ENCODE peak calls at places on chromosomes 5 and 9, in eight cellular contexts. K, T, M, L, J, V, Q and U are unnamed samples.

GRCh38 chr9:18979367-18979766 is 53.6 kb downstream of the SAXO1 start:
- DNase-seq in K (no peak), T (no peak), M (no peak), L (no peak), J (no peak), V (peak), Q (no peak), U (no peak)

GRCh38 chr9:13719981-13720380 is 440.5 kb upstream of the MPDZ start:
- DNase-seq in K (no peak), T (no peak), M (no peak), L (no peak), J (no peak), V (peak), Q (no peak), U (no peak)

GRCh38 chr5:160310140-160310909 is 2.0 kb downstream of the CCNJL start:
- DNase-seq in K (no peak), T (no peak), M (no peak), L (no peak), J (no peak), V (no peak), Q (peak), U (no peak)

GRCh38 chr5:178624626-178625546 is 2.0 kb downstream of the CLK4 start:
- DNase-seq in K (no peak), T (peak), M (no peak), L (no peak), J (no peak), V (peak), Q (peak), U (no peak)

GRCh38 chr5:154260224-154260859 is 69.8 kb downstream of the GALNT10 start:
- DNase-seq in K (no peak), T (no peak), M (no peak), L (no peak), J (no peak), V (peak), Q (peak), U (no peak)

GRCh38 chr5:99379187-99379586 is 450.4 kb upstream of the CHD1 start:
- DNase-seq in K (no peak), T (no peak), M (no peak), L (no peak), J (no peak), V (no peak), Q (no peak), U (no peak)

GRCh38 chr9:20989923-20990341 is 41.5 kb downstream of the HACD4 start:
- DNase-seq in K (peak), T (no peak), M (peak), L (no peak), J (peak), V (peak), Q (peak), U (no peak)

GRCh38 chr9:38681747-38682227 is 38.1 kb downstream of the FAM240B start:
- DNase-seq in K (no peak), T (no peak), M (no peak), L (no peak), J (no peak), V (peak), Q (no peak), U (no peak)

GRCh38 chr5:167658890-167659289 is 632.6 kb upstream of the WWC1 start:
- DNase-seq in K (no peak), T (no peak), M (no peak), L (no peak), J (no peak), V (no peak), Q (no peak), U (no peak)

GRCh38 chr9:19440823-19441580 is 32.2 kb downstream of the ACER2 start:
- DNase-seq in K (no peak), T (no peak), M (no peak), L (no peak), J (no peak), V (no peak), Q (no peak), U (no peak)

GRCh38 chr5:85204289-85204688 is 819.6 kb upstream of the EDIL3 start:
- DNase-seq in K (no peak), T (no peak), M (no peak), L (no peak), J (no peak), V (no peak), Q (no peak), U (no peak)

GRCh38 chr9:129052592-129052991 is 16.2 kb downstream of the MIGA2 start:
- DNase-seq in K (no peak), T (no peak), M (peak), L (peak), J (peak), V (no peak), Q (peak), U (no peak)

GRCh38 chr5:159873680-159874079 is 42.6 kb upstream of the ADRA1B start:
- DNase-seq in K (no peak), T (no peak), M (no peak), L (no peak), J (no peak), V (peak), Q (no peak), U (no peak)

GRCh38 chr5:149559712-149560111 is 8.5 kb upstream of the CSNK1A1 start:
- DNase-seq in K (no peak), T (no peak), M (no peak), L (no peak), J (no peak), V (no peak), Q (no peak), U (no peak)

GRCh38 chr9:115880221-115880620 is 273.4 kb upstream of the PAPPA start:
- DNase-seq in K (no peak), T (no peak), M (no peak), L (no peak), J (no peak), V (no peak), Q (no peak), U (no peak)

GRCh38 chr5:84303315-84303714 is 81.4 kb downstream of the EDIL3 start:
- DNase-seq in K (no peak), T (no peak), M (no peak), L (no peak), J (no peak), V (peak), Q (no peak), U (no peak)

GRCh38 chr5:112917453-112918005 is 4.5 kb downstream of the REEP5 start:
- DNase-seq in K (no peak), T (peak), M (no peak), L (no peak), J (no peak), V (no peak), Q (no peak), U (peak)

GRCh38 chr9:114122152-114122615 is 23.1 kb upstream of the KIF12 start:
- DNase-seq in K (no peak), T (no peak), M (no peak), L (no peak), J (peak), V (no peak), Q (no peak), U (no peak)

GRCh38 chr9:129750010-129750409 is 2.8 kb downstream of the PTGES start:
- DNase-seq in K (no peak), T (no peak), M (no peak), L (no peak), J (no peak), V (peak), Q (no peak), U (no peak)

GRCh38 chr9:126615251-126615790 is 1.6 kb downstream of the LMX1B start:
- DNase-seq in K (no peak), T (no peak), M (peak), L (no peak), J (peak), V (no peak), Q (peak), U (no peak)

GRCh38 chr9:108117775-108118174 is 628.2 kb upstream of the KLF4 start:
- DNase-seq in K (no peak), T (no peak), M (no peak), L (no peak), J (no peak), V (peak), Q (no peak), U (no peak)

GRCh38 chr5:111061618-111062017 is 9.9 kb upstream of the TSLP start:
- DNase-seq in K (no peak), T (no peak), M (no peak), L (no peak), J (no peak), V (no peak), Q (no peak), U (no peak)

GRCh38 chr9:115213777-115214428 is 95.9 kb upstream of the TNC start:
- DNase-seq in K (no peak), T (no peak), M (no peak), L (no peak), J (no peak), V (peak), Q (no peak), U (no peak)

GRCh38 chr5:134503937-134504437 is 21.5 kb upstream of the JADE2 start:
- DNase-seq in K (no peak), T (no peak), M (no peak), L (no peak), J (no peak), V (peak), Q (no peak), U (no peak)

GRCh38 chr5:10333154-10334006 is 20.1 kb upstream of the MARCHF6 start:
- DNase-seq in K (no peak), T (peak), M (peak), L (peak), J (peak), V (no peak), Q (peak), U (no peak)

GRCh38 chr9:95649801-95650213 is 133.0 kb upstream of the PTCH1 start:
- DNase-seq in K (no peak), T (no peak), M (no peak), L (no peak), J (no peak), V (peak), Q (no peak), U (no peak)

GRCh38 chr5:125011419-125011818 is 265.0 kb upstream of the ZNF608 start:
- DNase-seq in K (no peak), T (no peak), M (no peak), L (no peak), J (no peak), V (no peak), Q (no peak), U (no peak)

GRCh38 chr5:68287631-68287975 is 72.0 kb downstream of the PIK3R1 start:
- DNase-seq in K (no peak), T (no peak), M (no peak), L (no peak), J (no peak), V (no peak), Q (no peak), U (no peak)

GRCh38 chr5:68290260-68290674 is 74.7 kb downstream of the PIK3R1 start:
- DNase-seq in K (no peak), T (peak), M (no peak), L (peak), J (no peak), V (peak), Q (peak), U (no peak)

GRCh38 chr5:68289576-68289975 is 74.0 kb downstream of the PIK3R1 start:
- DNase-seq in K (no peak), T (no peak), M (no peak), L (no peak), J (no peak), V (no peak), Q (no peak), U (no peak)

GRCh38 chr5:68287976-68288755 is 72.6 kb downstream of the PIK3R1 start:
- DNase-seq in K (peak), T (peak), M (peak), L (peak), J (peak), V (peak), Q (peak), U (no peak)

DNA sequence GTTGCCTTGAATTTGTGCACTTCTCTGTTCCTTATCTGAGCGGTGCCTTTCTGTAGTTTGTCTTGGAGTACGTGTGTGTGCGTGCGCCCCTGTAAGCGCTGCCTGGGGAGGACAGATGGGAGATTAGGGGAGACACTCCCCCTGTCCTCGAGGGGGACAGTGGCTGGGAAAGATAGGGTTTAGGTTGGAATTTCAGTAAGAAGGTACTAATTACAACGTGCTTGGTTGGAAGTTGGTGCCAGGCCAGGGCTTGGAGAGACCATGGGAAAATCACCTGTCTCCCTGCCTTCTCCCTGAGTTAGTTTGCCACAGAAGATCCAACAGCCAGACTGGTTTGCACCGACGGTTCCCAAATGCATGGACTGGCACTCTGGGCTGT is 73.2 kb downstream of the PIK3R1 start:
- DNase-seq in K (no peak), T (peak), M (no peak), L (peak), J (no peak), V (peak), Q (peak), U (no peak)
- H3K4me3 ChIP-seq in K (peak), T (peak), M (peak), L (peak), J (peak), V (peak), Q (peak), U (peak)

GRCh38 chr5:75045071-75045470 is 7.3 kb downstream of the GCNT4 start:
- DNase-seq in K (no peak), T (no peak), M (no peak), L (no peak), J (no peak), V (no peak), Q (no peak), U (no peak)

GRCh38 chr5:75044406-75044805 is 8.0 kb downstream of the GCNT4 start:
- DNase-seq in K (no peak), T (no peak), M (no peak), L (no peak), J (no peak), V (peak), Q (no peak), U (no peak)

GRCh38 chr5:75046366-75047142 is 5.8 kb downstream of the GCNT4 start:
- DNase-seq in K (no peak), T (peak), M (no peak), L (no peak), J (no peak), V (no peak), Q (no peak), U (no peak)

GRCh38 chr5:75042511-75042910 is 9.8 kb downstream of the GCNT4 start:
- DNase-seq in K (no peak), T (no peak), M (no peak), L (no peak), J (no peak), V (no peak), Q (no peak), U (no peak)

GRCh38 chr5:75043736-75044264 is 8.6 kb downstream of the GCNT4 start:
- DNase-seq in K (no peak), T (no peak), M (no peak), L (no peak), J (no peak), V (no peak), Q (no peak), U (no peak)
- H3K27ac ChIP-seq in K (no peak), T (no peak), M (no peak), L (peak), J (no peak), V (no peak), Q (no peak), U (no peak)

DNA sequence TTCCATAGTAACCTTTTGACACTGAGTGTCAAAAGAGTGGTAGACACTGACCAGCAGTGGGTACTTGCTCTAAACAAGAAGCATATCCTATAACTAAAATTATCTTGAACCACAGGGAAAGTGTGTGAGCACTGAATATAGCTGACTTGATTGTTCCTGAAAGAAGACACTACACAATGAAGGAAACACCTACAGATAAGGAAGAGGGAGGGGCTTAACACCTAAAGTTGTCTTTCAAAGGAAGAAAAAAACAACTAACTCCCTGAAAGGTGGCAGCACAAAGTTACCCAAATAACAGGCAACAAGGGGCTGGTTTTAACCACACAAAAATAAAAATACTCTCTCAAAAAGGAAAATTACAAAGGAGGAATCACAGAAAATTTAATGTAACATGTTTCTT is 6.6 kb downstream of the ELAVL2 start:
- DNase-seq in K (no peak), T (no peak), M (no peak), L (no peak), J (no peak), V (no peak), Q (no peak), U (no peak)
- H3K4me3 ChIP-seq in K (no peak), T (peak), M (no peak), L (no peak), J (no peak), V (no peak), Q (no peak), U (no peak)

GRCh38 chr9:91102269-91102668 is 259.4 kb downstream of the AUH start:
- DNase-seq in K (no peak), T (no peak), M (no peak), L (no peak), J (no peak), V (no peak), Q (no peak), U (no peak)
- H3K27ac ChIP-seq in K (no peak), T (no peak), M (no peak), L (no peak), J (no peak), V (no peak), Q (no peak), U (no peak)

GRCh38 chr5:143491644-143492043 is 88.2 kb upstream of the NR3C1 start:
- DNase-seq in K (no peak), T (no peak), M (no peak), L (no peak), J (no peak), V (no peak), Q (no peak), U (no peak)
- H3K4me3 ChIP-seq in K (no peak), T (no peak), M (no peak), L (no peak), J (no peak), V (no peak), Q (no peak), U (no peak)

DNA sequence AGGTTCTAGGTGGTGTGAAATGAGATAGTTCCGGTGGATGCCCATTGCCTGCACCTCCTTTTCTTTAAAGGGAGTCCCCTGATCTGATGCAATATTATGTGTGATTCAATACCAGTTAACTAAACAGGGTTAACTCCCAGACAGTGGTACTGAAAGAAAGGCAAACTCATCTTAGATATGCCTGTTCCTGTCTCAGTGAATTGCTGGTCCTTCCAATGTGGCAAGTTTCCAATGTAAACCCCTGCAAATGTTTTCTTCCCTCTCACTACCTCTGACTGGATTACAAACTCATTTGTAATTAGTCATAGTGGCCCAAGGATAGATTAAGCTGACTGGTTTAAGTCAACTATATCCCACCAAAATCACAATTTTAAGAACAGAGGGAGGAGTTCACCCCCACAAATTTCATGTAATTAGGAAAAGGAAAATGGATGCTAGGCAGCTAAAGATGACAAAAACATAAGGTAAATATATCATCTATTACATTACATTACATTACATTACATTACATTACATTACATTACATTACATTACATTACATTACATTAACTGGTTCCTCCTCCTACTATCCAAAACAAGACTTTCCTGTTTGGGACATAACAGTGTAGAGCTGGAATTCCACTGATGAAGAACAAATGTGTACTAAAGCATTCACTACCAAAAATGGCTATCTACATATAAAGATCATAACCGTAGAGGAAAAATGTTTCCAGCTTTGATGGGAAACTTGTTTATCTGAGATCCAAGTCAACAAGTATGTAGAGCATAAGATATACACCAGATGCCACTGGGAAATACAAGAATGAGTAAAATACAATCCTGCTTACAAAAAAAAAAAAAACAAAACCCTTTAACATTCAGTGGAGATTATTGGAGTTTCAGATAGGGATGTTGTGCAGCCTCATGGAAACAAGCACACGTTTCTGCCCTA is 121.5 kb upstream of the SNX2 start:
- DNase-seq in K (no peak), T (no peak), M (no peak), L (no peak), J (no peak), V (peak), Q (no peak), U (no peak)
- H3K27ac ChIP-seq in K (no peak), T (no peak), M (no peak), L (no peak), J (no peak), V (no peak), Q (no peak), U (no peak)

GRCh38 chr5:170273968-170274710 is 23.4 kb downstream of the LCP2 start:
- DNase-seq in K (no peak), T (peak), M (no peak), L (no peak), J (no peak), V (no peak), Q (peak), U (no peak)

GRCh38 chr5:170280090-170280493 is 17.5 kb downstream of the LCP2 start:
- DNase-seq in K (no peak), T (no peak), M (no peak), L (no peak), J (no peak), V (no peak), Q (peak), U (no peak)

GRCh38 chr5:170277953-170278352 is 19.6 kb downstream of the LCP2 start:
- DNase-seq in K (no peak), T (no peak), M (no peak), L (no peak), J (no peak), V (no peak), Q (peak), U (no peak)

GRCh38 chr5:170278611-170279500 is 18.7 kb downstream of the LCP2 start:
- DNase-seq in K (peak), T (no peak), M (peak), L (no peak), J (peak), V (no peak), Q (peak), U (no peak)

GRCh38 chr5:170275376-170275994 is 22.1 kb downstream of the LCP2 start:
- DNase-seq in K (no peak), T (no peak), M (no peak), L (no peak), J (no peak), V (no peak), Q (no peak), U (no peak)
- H3K4me3 ChIP-seq in K (no peak), T (no peak), M (no peak), L (no peak), J (no peak), V (no peak), Q (no peak), U (no peak)

DNA sequence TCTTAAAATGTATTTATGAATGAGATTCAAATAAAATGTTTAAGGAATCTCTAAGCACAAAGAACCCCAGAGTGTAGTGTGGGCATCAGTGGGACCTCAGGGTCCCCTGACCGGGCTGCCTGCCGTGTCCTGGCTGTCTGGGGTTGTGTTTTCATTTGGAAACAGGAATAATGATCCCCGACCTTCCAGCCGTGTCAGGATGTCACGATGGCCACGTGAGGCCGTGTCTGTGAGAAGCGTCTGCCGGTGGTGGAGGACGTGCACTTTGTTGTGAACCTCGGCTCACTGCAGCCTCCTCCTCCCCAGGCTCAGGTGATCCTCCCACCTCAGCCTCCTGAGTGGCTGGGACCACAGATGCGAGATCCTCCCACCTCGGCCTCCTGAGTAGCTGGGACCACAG is 4.3 kb downstream of the TRAF2 start:
- DNase-seq in K (no peak), T (no peak), M (no peak), L (no peak), J (no peak), V (no peak), Q (no peak), U (no peak)
- H3K27ac ChIP-seq in K (no peak), T (no peak), M (no peak), L (no peak), J (no peak), V (no peak), Q (no peak), U (no peak)